ENCODE peak calls at places on chromosomes 16 and 17, in six cellular contexts. G is stimulated activated naive CD4-positive, alpha-beta T cell; C is iPS DF 6.9; L is GM04503; F is T-cell; Y is kidney epithelial cell. Z is an unnamed sample.

GRCh38 chr16:82758406-82758805 is 131.6 kb downstream of the CDH13 start:
- DNase-seq in G (no peak), F (no peak), L (no peak), Y (no peak), C (no peak), Z (no peak)

GRCh38 chr16:2924901-2925820 is 13.4 kb downstream of the FLYWCH1 start:
- DNase-seq in C (no peak), F (no peak), G (no peak), L (no peak), Y (no peak), Z (no peak)

GRCh38 chr17:7959503-7960253 is 27.7 kb downstream of the CNTROB start:
- DNase-seq in Y (no peak), L (no peak), F (no peak), C (no peak), G (no peak), Z (no peak)

GRCh38 chr17:33709881-33710280 is 416.8 kb upstream of the ASIC2 start:
- DNase-seq in C (no peak), F (no peak), G (no peak), L (no peak), Y (no peak), Z (no peak)

GRCh38 chr16:83953796-83954576 is 946 bp downstream of the OSGIN1 start:
- DNase-seq in F (no peak), Y (peak; percentile 29), L (no peak), C (no peak), G (no peak), Z (no peak)

GRCh38 chr17:27623578-27623977 is 7.4 kb upstream of the LGALS9 start:
- DNase-seq in L (no peak), Y (no peak), F (no peak), C (no peak), G (no peak), Z (no peak)

GRCh38 chr16:31200821-31201510 is 1.6 kb downstream of the PYCARD start:
- DNase-seq in Y (no peak), L (no peak), G (peak; percentile 20), C (no peak), F (peak; percentile 52), Z (no peak)

GRCh38 chr16:70429888-70430666 is 8.8 kb downstream of the ST3GAL2 start:
- DNase-seq in L (no peak), C (no peak), F (no peak), G (no peak), Y (no peak), Z (no peak)

GRCh38 chr17:53335443-53335842 is 487.3 kb upstream of the KIF2B start:
- DNase-seq in G (no peak), C (no peak), F (no peak), L (no peak), Y (no peak), Z (no peak)

GRCh38 chr17:68601565-68602266 is 549 bp upstream of the FAM20A start:
- DNase-seq in Y (no peak), C (no peak), F (no peak), G (no peak), L (no peak), Z (no peak)

GRCh38 chr17:10661377-10661906 is 4.3 kb upstream of the MYH3 start:
- DNase-seq in F (no peak), L (no peak), Y (no peak), G (no peak), C (no peak), Z (no peak)

GRCh38 chr17:32771396-32771795 is 105.5 kb downstream of the MYO1D start:
- DNase-seq in C (no peak), Y (no peak), L (no peak), G (no peak), F (no peak), Z (no peak)

GRCh38 chr16:59179446-59180082 is 445.4 kb upstream of the GOT2 start:
- DNase-seq in L (no peak), G (no peak), Y (no peak), F (no peak), C (no peak), Z (no peak)